ENCODE peak calls at places on chromosomes 4 and X, in five cellular contexts. O is fibroblast of pulmonary artery, X is AG04450, V is A673, B is coronary artery. T is an unnamed sample.
A peak's percentile ranks its signal among the peaks of the same experiment; 100 is the strongest.

GRCh38 chr4:8725845-8726244 is 133.3 kb downstream of the CPZ start:
- DNase-seq in O (no peak), B (peak; percentile 45), V (no peak), X (no peak), T (no peak)

GRCh38 chrX:97756879-97757278 is 873.2 kb downstream of the RPA4 start:
- DNase-seq in X (no peak), B (no peak), O (no peak), V (no peak), T (no peak)

GRCh38 chr4:65007841-65008439 is 598.7 kb upstream of the TECRL start:
- DNase-seq in V (peak; percentile 53), X (no peak), B (no peak), O (peak; percentile 67), T (peak; percentile 40)

GRCh38 chr4:95728145-95728544 is 111.7 kb upstream of the PDHA2 start:
- DNase-seq in O (peak; percentile 89), V (no peak), B (no peak), X (no peak), T (peak; percentile 60)

GRCh38 chr4:143084566-143084965 is 100.2 kb upstream of the USP38 start:
- DNase-seq in V (no peak), O (no peak), B (no peak), X (no peak), T (no peak)

GRCh38 chr4:62914758-62915157 is 1494.5 kb downstream of the TECRL start:
- DNase-seq in X (no peak), B (no peak), O (no peak), V (no peak), T (no peak)

GRCh38 chr4:173264245-173264959 is 69.8 kb downstream of the HMGB2 start:
- DNase-seq in B (no peak), X (peak; percentile 49), V (peak; percentile 92), O (peak; percentile 77), T (peak; percentile 67)

GRCh38 chr4:83629945-83630684 is 94.2 kb downstream of the GPAT3 start:
- DNase-seq in O (peak; percentile 77), V (peak; percentile 62), B (no peak), X (peak; percentile 71), T (peak; percentile 79)

GRCh38 chrX:103423955-103424640 is 47.8 kb downstream of the BEX3 start:
- DNase-seq in O (no peak), B (no peak), X (no peak), V (no peak), T (no peak)

GRCh38 chrX:153821066-153821465 is 9.3 kb downstream of the PDZD4 start:
- DNase-seq in O (no peak), B (no peak), V (no peak), X (no peak), T (no peak)

GRCh38 chr4:131531087-131531486 is 1618.0 kb upstream of the PCDH10 start:
- DNase-seq in X (no peak), B (no peak), V (no peak), O (no peak), T (no peak)

GRCh38 chrX:134971926-134972325 is 18.9 kb upstream of the SMIM10 start:
- DNase-seq in B (no peak), O (no peak), X (no peak), V (no peak), T (peak; percentile 24)

GRCh38 chrX:37922926-37923325 is 75.6 kb upstream of the DYNLT3 start:
- DNase-seq in B (no peak), V (no peak), O (peak; percentile 8), X (no peak), T (no peak)

GRCh38 chrX:15679246-15679645 is 14.6 kb upstream of the CLTRN start:
- DNase-seq in B (no peak), O (no peak), X (no peak), V (peak; percentile 66), T (peak; percentile 36)

GRCh38 chr4:1448589-1449420 is 42.6 kb upstream of the NKX1-1 start:
- DNase-seq in O (no peak), V (no peak), B (peak; percentile 50), X (no peak), T (no peak)

GRCh38 chr4:31620476-31620875 is 900.3 kb downstream of the PCDH7 start:
- DNase-seq in O (peak; percentile 65), V (peak; percentile 34), B (no peak), X (no peak), T (peak; percentile 30)

GRCh38 chr4:18250564-18250963 is 229.0 kb upstream of the LCORL start:
- DNase-seq in B (no peak), V (no peak), O (no peak), X (no peak), T (no peak)

GRCh38 chr4:90328558-90328957 is 201.4 kb downstream of the CCSER1 start:
- DNase-seq in B (no peak), O (peak; percentile 42), V (peak; percentile 45), X (no peak), T (peak; percentile 24)

GRCh38 chr4:39522068-39522467 is 5.2 kb downstream of the UGDH start:
- DNase-seq in V (no peak), O (no peak), X (no peak), B (no peak), T (no peak)
- H3K4me3 ChIP-seq in V (no peak overlapping the region), O (peak overlapping the region; percentile 10), X (peak overlapping the region; percentile 5), B (no peak overlapping the region), T (peak overlapping the region; percentile 5)

GRCh38 chrX:39705299-39705698 is 392.5 kb downstream of the BCOR start:
- DNase-seq in B (no peak), O (peak; percentile 92), V (peak; percentile 46), X (peak; percentile 67), T (peak; percentile 91)
- TF ChIP-seq CTCF in B (peak; percentile 19), O (peak; percentile 62), V (peak; percentile 44), X (peak; percentile 61), T (peak; percentile 69)

GRCh38 chr4:153933851-153934688 is 145.2 kb upstream of the SFRP2 start:
- DNase-seq in X (no peak), V (no peak), B (no peak), O (no peak), T (peak; percentile 33)

GRCh38 chr4:153931804-153932203 is 142.9 kb upstream of the SFRP2 start:
- DNase-seq in O (peak; percentile 27), V (no peak), B (no peak), X (no peak), T (peak; percentile 80)

GRCh38 chr4:153937289-153937688 is 148.4 kb upstream of the SFRP2 start:
- DNase-seq in V (no peak), X (no peak), O (no peak), B (no peak), T (no peak)

GRCh38 chr4:153936121-153936520 is 147.2 kb upstream of the SFRP2 start:
- DNase-seq in X (no peak), V (no peak), O (no peak), B (no peak), T (no peak)

GRCh38 chr4:153934689-153935017 is 145.8 kb upstream of the SFRP2 start:
- DNase-seq in V (no peak), O (no peak), B (no peak), X (no peak), T (peak; percentile 54)
- H3K4me3 ChIP-seq in V (no peak overlapping the region), O (no peak overlapping the region), B (no peak overlapping the region), X (no peak overlapping the region), T (no peak overlapping the region)

GRCh38 chrX:137194164-137194563 is 160.4 kb upstream of the GPR101 start:
- DNase-seq in V (peak; percentile 64), X (no peak), O (peak; percentile 21), B (no peak), T (peak; percentile 18)
- TF ChIP-seq CTCF in V (peak; percentile 71), X (peak; percentile 62), O (peak; percentile 30), B (no peak), T (peak; percentile 51)

GRCh38 chr4:54229631-54230478 is 762 bp downstream of the PDGFRA start:
- DNase-seq in V (no peak), O (peak; percentile 45), B (no peak), X (no peak), T (peak; percentile 30)
- H3K4me3 ChIP-seq in V (no peak overlapping the region), O (peak overlapping the region; percentile 98), B (peak overlapping the region; percentile 81), X (peak overlapping the region; percentile 97), T (peak overlapping the region; percentile 95)

T was measured in fibroblast of mammary gland.